ENCODE peak calls at places on chromosomes 3 and 15, in five cellular contexts. Q is HTR-8/SVneo; W is stimulated activated naive CD8-positive, alpha-beta T cell treated with anti-CD3 and anti-CD28 coated beads, Interleukin-15, amount 100 ng/mL, for 72 hours; Y is GOT3; H is activated T-helper 9 cell treated with anti-CD3 and anti-CD28 coated beads, Interleukin-2, amount 50 U/mL, for 16 hours. D is an unnamed sample.

GRCh38 chr3:38366082-38366481 is 19.5 kb downstream of the XYLB start:
- DNase-seq in Q (no peak), W (no peak), Y (no peak), H (no peak), D (no peak)

GRCh38 chr15:35756588-35756987 is 210.6 kb upstream of the DPH6 start:
- DNase-seq in Q (no peak), W (no peak), Y (no peak), H (no peak), D (no peak)

GRCh38 chr15:67135494-67135893 is 70.1 kb downstream of the SMAD3 start:
- DNase-seq in Q (no peak), W (no peak), Y (no peak), H (no peak), D (peak; percentile 51)

GRCh38 chr3:24598691-24599090 is 104.0 kb upstream of the THRB start:
- DNase-seq in Q (no peak), W (no peak), Y (no peak), H (no peak), D (peak; percentile 48)

GRCh38 chr3:156252656-156253055 is 132.3 kb downstream of the KCNAB1 start:
- DNase-seq in Q (no peak), W (no peak), Y (no peak), H (no peak), D (peak; percentile 8)

GRCh38 chr3:160707187-160707789 is 30.3 kb downstream of the ARL14 start:
- DNase-seq in Q (peak; percentile 41), W (no peak), Y (no peak), H (no peak), D (peak; percentile 74)

GRCh38 chr15:90529369-90530249 is at the start of gene CRTC3:
- DNase-seq in Q (peak; percentile 57), W (peak; percentile 68), Y (no peak), H (peak; percentile 39), D (peak; percentile 50)

GRCh38 chr3:30682434-30683155 is 76.2 kb downstream of the TGFBR2 start:
- DNase-seq in Q (no peak), W (no peak), Y (no peak), H (no peak), D (no peak)

GRCh38 chr3:187256217-187256616 is 35.3 kb downstream of the MASP1 start:
- DNase-seq in Q (no peak), W (no peak), Y (no peak), H (no peak), D (no peak)